ENCODE peak calls at places on chromosome 1, in seven cellular contexts. Z is IMR-90, V is mesendoderm, O is H9, J is trophoblast cell, D is H1, E is mesenchymal stem cell. B is an unnamed sample.

GRCh38 chr1:41045740-41046139 is 24.2 kb upstream of the SLFNL1 start:
- DNase-seq in Z (peak; percentile 38), V (no peak), O (no peak), J (no peak), D (no peak), E (no peak), B (no peak)

GRCh38 chr1:21852282-21853129 is 40.4 kb downstream of the LDLRAD2 start:
- DNase-seq in Z (no peak), V (no peak), O (no peak), J (no peak), D (no peak), E (no peak), B (no peak)

GRCh38 chr1:6392081-6392879 is 1.3 kb downstream of the ACOT7 start:
- DNase-seq in Z (no peak), V (peak; percentile 29), O (no peak), J (no peak), D (no peak), E (no peak), B (no peak)

GRCh38 chr1:31705080-31705866 is 1.5 kb upstream of the COL16A1 start:
- DNase-seq in Z (peak; percentile 55), V (peak; percentile 85), O (peak; percentile 81), J (peak; percentile 54), D (no peak), E (peak; percentile 87), B (no peak)

GRCh38 chr1:184298321-184299052 is 88.3 kb upstream of the C1orf21 start:
- DNase-seq in Z (no peak), V (peak; percentile 13), O (no peak), J (no peak), D (no peak), E (peak; percentile 39), B (peak; percentile 35)

GRCh38 chr1:221263831-221264767 is 384.9 kb downstream of the HLX start:
- DNase-seq in Z (peak; percentile 89), V (peak; percentile 88), O (peak; percentile 73), J (peak; percentile 74), D (peak; percentile 9), E (peak; percentile 96), B (peak; percentile 33)

GRCh38 chr1:67441183-67441582 is 11.0 kb upstream of the SERBP1 start:
- DNase-seq in Z (peak; percentile 61), V (no peak), O (no peak), J (no peak), D (no peak), E (peak; percentile 68), B (no peak)

GRCh38 chr1:173175514-173176146 is 31.5 kb downstream of the TNFSF4 start:
- DNase-seq in Z (peak; percentile 70), V (no peak), O (no peak), J (no peak), D (no peak), E (peak; percentile 77), B (no peak)

GRCh38 chr1:117093091-117093534 is 28.4 kb downstream of the TRIM45 start:
- DNase-seq in Z (peak; percentile 100), V (peak; percentile 90), O (peak; percentile 50), J (peak; percentile 82), D (peak; percentile 29), E (peak; percentile 99), B (peak; percentile 23)

GRCh38 chr1:62735491-62736171 is 47.4 kb upstream of the DOCK7 start:
- DNase-seq in Z (peak; percentile 82), V (no peak), O (no peak), J (no peak), D (no peak), E (peak; percentile 67), B (no peak)

GRCh38 chr1:166514067-166514466 is 325.2 kb upstream of the POGK start:
- DNase-seq in Z (no peak), V (no peak), O (no peak), J (no peak), D (no peak), E (no peak), B (no peak)

GRCh38 chr1:224958490-224958889 is 29.0 kb downstream of the DNAH14 start:
- DNase-seq in Z (no peak), V (no peak), O (no peak), J (no peak), D (no peak), E (no peak), B (no peak)

GRCh38 chr1:172476218-172476811 is 32.4 kb upstream of the PIGC start:
- DNase-seq in Z (no peak), V (peak; percentile 88), O (no peak), J (peak; percentile 88), D (no peak), E (no peak), B (no peak)

GRCh38 chr1:169759038-169759437 is 25.2 kb upstream of the SELE start:
- DNase-seq in Z (no peak), V (no peak), O (no peak), J (no peak), D (no peak), E (no peak), B (no peak)

GRCh38 chr1:5111581-5111980 is 457.2 kb downstream of the AJAP1 start:
- DNase-seq in Z (no peak), V (no peak), O (no peak), J (no peak), D (no peak), E (no peak), B (no peak)

GRCh38 chr1:5105744-5106143 is 451.3 kb downstream of the AJAP1 start:
- DNase-seq in Z (no peak), V (peak; percentile 74), O (no peak), J (no peak), D (no peak), E (no peak), B (no peak)

GRCh38 chr1:5108740-5109139 is 454.3 kb downstream of the AJAP1 start:
- DNase-seq in Z (no peak), V (no peak), O (no peak), J (no peak), D (no peak), E (no peak), B (no peak)

GRCh38 chr1:5109652-5110051 is 455.2 kb downstream of the AJAP1 start:
- DNase-seq in Z (no peak), V (no peak), O (no peak), J (no peak), D (no peak), E (no peak), B (no peak)

DNA sequence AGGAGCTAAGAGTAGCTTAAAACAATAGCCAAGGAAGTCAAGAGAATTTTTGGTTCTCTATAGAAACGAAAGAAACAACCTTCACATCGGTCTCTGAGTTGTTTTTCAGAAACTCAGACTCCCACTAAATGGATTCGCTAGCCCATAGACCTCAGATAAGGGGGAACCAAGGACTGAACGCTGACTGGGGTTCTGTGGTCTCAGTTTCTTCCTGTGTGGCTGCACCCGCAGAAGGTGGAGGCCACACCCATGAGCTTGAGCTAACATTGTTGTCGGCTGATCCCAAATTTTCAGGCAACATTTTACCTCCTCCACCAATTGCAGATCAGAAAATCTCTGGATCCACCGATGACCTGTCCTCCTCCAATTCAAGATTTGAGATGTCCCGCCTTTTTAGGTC is 456.1 kb downstream of the AJAP1 start:
- DNase-seq in Z (no peak), V (no peak), O (no peak), J (no peak), D (no peak), E (no peak), B (no peak)
- H2BK120ac ChIP-seq in Z (no peak overlapping the region), V (no peak overlapping the region), O (no peak overlapping the region), J (no peak overlapping the region), D (no peak overlapping the region), E (no peak overlapping the region), B (no peak overlapping the region)

DNA sequence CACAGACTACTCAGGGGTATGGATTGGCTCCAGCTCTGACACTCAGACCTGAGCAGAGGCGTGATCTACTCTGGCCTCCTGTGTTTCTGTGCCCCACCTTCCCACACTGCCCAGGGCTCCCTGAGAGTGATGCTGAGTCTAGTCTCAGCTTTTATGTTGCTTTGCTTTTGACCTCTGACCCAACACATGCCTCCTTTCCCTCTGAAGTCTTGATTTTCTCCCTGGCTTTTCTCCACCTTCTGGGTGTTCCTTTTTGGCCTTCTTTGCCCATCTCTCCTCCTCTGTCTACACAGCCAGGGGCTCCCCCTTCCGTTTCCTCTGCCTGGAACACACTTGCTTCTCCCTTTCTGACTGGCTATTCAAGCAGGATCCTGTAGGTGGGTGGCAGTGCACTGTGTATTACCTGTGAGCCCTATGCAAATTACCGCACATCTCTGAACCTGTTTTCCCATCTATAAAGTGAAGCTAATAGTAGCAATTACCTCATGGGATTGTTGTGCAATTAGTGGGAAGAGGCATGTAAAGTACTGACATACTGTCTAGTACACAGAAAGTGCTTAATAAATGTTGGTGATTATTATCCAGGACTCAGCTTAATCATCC is 13.7 kb upstream of the MEX3A start:
- DNase-seq in Z (no peak), V (no peak), O (no peak), J (no peak), D (no peak), E (peak; percentile 77), B (no peak)
- H2BK120ac ChIP-seq in Z (peak overlapping the region; percentile 79), V (no peak overlapping the region), O (no peak overlapping the region), J (no peak overlapping the region), D (no peak overlapping the region), E (no peak overlapping the region), B (no peak overlapping the region)

DNA sequence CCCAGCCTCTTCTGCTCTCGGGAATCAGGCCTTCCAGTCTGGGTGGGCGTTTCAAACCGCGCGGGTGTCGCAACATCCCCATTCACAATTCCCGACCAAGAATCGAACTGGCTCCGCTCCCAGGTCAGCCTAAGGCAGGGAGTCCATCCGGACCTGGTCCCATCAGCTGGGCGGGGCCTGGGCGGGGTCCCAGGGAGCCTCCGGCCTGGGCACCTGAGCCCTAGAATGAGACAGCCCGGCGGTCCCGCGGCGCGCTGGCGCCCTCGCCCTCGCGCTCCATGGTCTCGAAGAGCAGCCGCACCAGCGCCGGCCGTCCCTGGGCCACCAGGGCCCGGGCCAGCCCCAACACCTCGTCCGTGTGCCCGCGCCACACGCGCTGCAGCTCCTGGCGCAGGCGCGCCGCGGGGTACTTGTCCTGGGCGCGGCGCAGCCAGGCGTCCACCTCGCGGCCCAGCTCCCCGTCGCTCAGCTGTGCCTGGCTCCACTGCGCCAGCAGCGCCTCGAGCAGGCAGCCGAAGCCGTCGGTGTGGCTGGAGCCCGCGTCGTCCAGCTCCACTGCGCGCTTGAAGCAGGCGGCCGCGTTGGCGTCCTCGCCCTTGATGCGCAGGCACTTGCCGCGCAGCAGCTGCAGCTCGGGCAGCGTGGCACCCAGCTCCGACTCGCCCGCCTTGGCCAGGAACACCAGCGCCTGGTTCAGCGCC is 16.9 kb upstream of the PARS2 start:
- DNase-seq in Z (no peak), V (no peak), O (peak; percentile 69), J (no peak), D (peak; percentile 33), E (no peak), B (no peak)
- H2BK120ac ChIP-seq in Z (no peak overlapping the region), V (no peak overlapping the region), O (no peak overlapping the region), J (no peak overlapping the region), D (no peak overlapping the region), E (no peak overlapping the region), B (no peak overlapping the region)

GRCh38 chr1:157142765-157143423 is 4.7 kb upstream of the ETV3 start:
- DNase-seq in Z (no peak), V (no peak), O (no peak), J (no peak), D (no peak), E (no peak), B (no peak)

GRCh38 chr1:157144509-157144908 is 6.3 kb upstream of the ETV3 start:
- DNase-seq in Z (no peak), V (no peak), O (no peak), J (no peak), D (no peak), E (no peak), B (no peak)

GRCh38 chr1:157146244-157146643 is 8.0 kb upstream of the ETV3 start:
- DNase-seq in Z (no peak), V (no peak), O (no peak), J (no peak), D (no peak), E (no peak), B (no peak)

GRCh38 chr1:157147037-157147436 is 8.8 kb upstream of the ETV3 start:
- DNase-seq in Z (no peak), V (no peak), O (no peak), J (no peak), D (no peak), E (no peak), B (no peak)

GRCh38 chr1:157145081-157145480 is 6.9 kb upstream of the ETV3 start:
- DNase-seq in Z (peak; percentile 41), V (no peak), O (no peak), J (no peak), D (no peak), E (no peak), B (no peak)
- H2BK120ac ChIP-seq in Z (no peak overlapping the region), V (no peak overlapping the region), O (no peak overlapping the region), J (no peak overlapping the region), D (no peak overlapping the region), E (no peak overlapping the region), B (no peak overlapping the region)